ENCODE peak calls at places on chromosomes 2 and 18, in eight cellular contexts. M is neuronal stem cell, B is neural progenitor cell, Z is left lung, P is osteoblast, J is right lobe of liver, H is stomach, W is fibroblast of lung. E is an unnamed sample.

GRCh38 chr2:231810905-231811304 is 24.7 kb downstream of the COPS7B start:
- DNase-seq in M (no peak), B (no peak), Z (no peak), P (peak; percentile 87), J (no peak), H (no peak), W (peak; percentile 74), E (no peak)

GRCh38 chr18:46728219-46728930 is 28.5 kb downstream of the ST8SIA5 start:
- DNase-seq in M (no peak), B (no peak), Z (no peak), P (no peak), J (no peak), H (no peak), W (no peak), E (no peak)

GRCh38 chr2:74367789-74368188 is 12.3 kb downstream of the DCTN1 start:
- DNase-seq in M (no peak), B (no peak), Z (no peak), P (peak; percentile 59), J (no peak), H (no peak), W (no peak), E (no peak)

GRCh38 chr2:84527137-84528129 is 11.1 kb downstream of the DNAH6 start:
- DNase-seq in M (no peak), B (no peak), Z (no peak), P (no peak), J (no peak), H (no peak), W (peak; percentile 28), E (no peak)

GRCh38 chr2:68726608-68727367 is 7.8 kb upstream of the ARHGAP25 start:
- DNase-seq in M (no peak), B (no peak), Z (no peak), P (no peak), J (no peak), H (peak; percentile 41), W (peak; percentile 80), E (no peak)

GRCh38 chr2:24658531-24659202 is 134.5 kb downstream of the PTRHD1 start:
- DNase-seq in M (no peak), B (no peak), Z (no peak), P (no peak), J (no peak), H (no peak), W (no peak), E (no peak)

GRCh38 chr18:55073116-55073515 is 113.9 kb upstream of the CCDC68 start:
- DNase-seq in M (no peak), B (no peak), Z (no peak), P (no peak), J (no peak), H (no peak), W (no peak), E (no peak)

GRCh38 chr2:236240228-236240990 is 23.8 kb downstream of the ASB18 start:
- DNase-seq in M (no peak), B (peak; percentile 21), Z (no peak), P (peak; percentile 87), J (no peak), H (no peak), W (peak; percentile 66), E (no peak)

GRCh38 chr2:182548031-182548950 is 121.5 kb upstream of the PDE1A start:
- DNase-seq in M (no peak), B (no peak), Z (no peak), P (no peak), J (no peak), H (no peak), W (peak; percentile 41), E (no peak)

GRCh38 chr18:9746958-9747357 is 38.9 kb downstream of the RAB31 start:
- DNase-seq in M (no peak), B (no peak), Z (no peak), P (no peak), J (no peak), H (no peak), W (peak; percentile 74), E (no peak)

GRCh38 chr2:8515864-8516533 is 165.9 kb upstream of the ID2 start:
- DNase-seq in M (no peak), B (no peak), Z (no peak), P (peak; percentile 66), J (no peak), H (no peak), W (no peak), E (no peak)

GRCh38 chr2:98334439-98335078 is 11.7 kb upstream of the CNGA3 start:
- DNase-seq in M (no peak), B (peak; percentile 15), Z (no peak), P (peak; percentile 84), J (no peak), H (no peak), W (peak; percentile 94), E (no peak)

GRCh38 chr2:241965931-241966412 is 96.4 kb downstream of the RTP5 start:
- DNase-seq in M (peak; percentile 23), B (peak; percentile 56), Z (peak; percentile 67), P (peak; percentile 96), J (peak; percentile 33), H (peak; percentile 36), W (peak; percentile 98), E (no peak)

GRCh38 chr2:217430916-217431576 is 571.2 kb upstream of the TNP1 start:
- DNase-seq in M (no peak), B (no peak), Z (no peak), P (no peak), J (no peak), H (no peak), W (no peak), E (no peak)

GRCh38 chr2:149732001-149732685 is 144.6 kb upstream of the MMADHC start:
- DNase-seq in M (no peak), B (no peak), Z (no peak), P (peak; percentile 62), J (no peak), H (no peak), W (peak; percentile 70), E (no peak)

GRCh38 chr18:64132871-64133270 is 16.0 kb downstream of the LINC00305 start:
- DNase-seq in M (no peak), B (no peak), Z (no peak), P (no peak), J (no peak), H (no peak), W (no peak), E (no peak)

DNA sequence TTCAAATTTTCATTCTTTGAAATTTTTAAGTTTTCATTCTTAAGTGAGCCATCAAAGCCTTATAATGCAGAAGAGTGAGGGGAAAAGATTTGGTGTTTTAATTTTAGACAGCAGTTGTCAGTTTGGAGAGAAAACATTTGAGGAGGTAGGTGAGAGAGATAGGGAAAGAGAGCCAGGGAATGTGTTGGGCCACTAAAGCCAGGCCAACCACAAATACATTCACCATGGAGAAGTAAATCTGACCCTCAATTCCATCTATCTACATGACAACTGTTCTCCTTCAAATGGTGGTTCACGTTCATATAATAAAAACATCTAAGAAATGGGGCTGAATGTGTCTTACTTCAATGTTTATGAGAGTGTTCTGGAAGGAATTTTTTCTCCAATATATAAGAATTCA is 553.0 kb upstream of the SYT4 start:
- DNase-seq in M (no peak), B (no peak), Z (no peak), P (no peak), J (no peak), H (no peak), W (no peak), E (no peak)
- H3K9me3 ChIP-seq in M (no peaks in the 10 kb centered on the region), B (no peaks in the 10 kb centered on the region), Z (no peaks in the 10 kb centered on the region), P (no peaks in the 10 kb centered on the region), J (no peaks in the 10 kb centered on the region), H (no peaks in the 10 kb centered on the region), W (no peaks in the 10 kb centered on the region), E (no peaks in the 10 kb centered on the region)

DNA sequence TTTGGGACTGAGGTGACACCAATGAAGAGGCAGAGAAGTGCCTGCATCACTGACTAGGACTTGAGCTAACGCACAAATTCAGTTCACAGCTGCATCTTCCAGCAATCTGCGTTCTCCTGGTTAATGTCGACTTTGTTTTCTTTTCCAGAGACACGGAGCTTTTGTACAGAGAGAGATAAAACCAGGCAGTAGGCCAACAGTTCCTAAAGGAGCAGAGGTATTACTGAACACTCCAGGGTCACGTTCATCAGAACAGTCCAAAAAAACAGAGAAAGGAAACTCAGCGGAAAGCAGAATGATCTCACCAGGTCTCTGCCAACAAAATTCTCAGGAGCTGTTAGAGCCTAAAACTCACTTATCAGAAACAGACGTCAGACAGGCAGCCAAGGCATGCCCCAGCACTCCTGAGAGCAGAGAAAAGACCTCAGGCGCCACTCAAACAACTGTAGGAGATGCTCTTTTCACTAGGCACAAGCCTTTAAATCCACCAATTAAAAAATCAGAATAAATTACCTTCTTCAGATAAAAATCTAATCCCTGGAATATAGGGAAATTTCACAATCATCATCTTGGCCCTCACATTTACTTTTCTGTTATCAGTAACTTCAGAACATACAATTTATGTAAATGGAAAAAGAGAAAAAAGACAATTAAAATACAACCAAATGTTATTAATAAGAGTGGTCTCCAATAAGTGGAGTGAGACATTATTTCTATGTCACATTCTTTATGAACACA is 95.9 kb upstream of the SPTBN1 start:
- DNase-seq in M (no peak), B (no peak), Z (no peak), P (peak; percentile 50), J (no peak), H (no peak), W (peak; percentile 79), E (no peak)
- H3K4me3 ChIP-seq in M (no peak overlapping the region), B (no peak overlapping the region), Z (no peak overlapping the region), P (peak overlapping the region; percentile 47), J (no peak overlapping the region), H (no peak overlapping the region), W (no peak overlapping the region), E (no peak overlapping the region)

GRCh38 chr2:46332686-46333281 is 35.6 kb downstream of the EPAS1 start:
- DNase-seq in M (no peak), B (no peak), Z (no peak), P (no peak), J (peak; percentile 80), H (no peak), W (no peak), E (no peak)

GRCh38 chr2:46335404-46335965 is 38.3 kb downstream of the EPAS1 start:
- DNase-seq in M (peak; percentile 20), B (peak; percentile 57), Z (peak; percentile 63), P (peak; percentile 89), J (no peak), H (no peak), W (peak; percentile 72), E (peak; percentile 84)

GRCh38 chr2:46335966-46336436 is 38.8 kb downstream of the EPAS1 start:
- DNase-seq in M (no peak), B (no peak), Z (no peak), P (no peak), J (no peak), H (peak; percentile 52), W (no peak), E (no peak)

GRCh38 chr2:46334389-46335345 is 37.5 kb downstream of the EPAS1 start:
- DNase-seq in M (no peak), B (no peak), Z (no peak), P (peak; percentile 84), J (no peak), H (no peak), W (peak; percentile 96), E (no peak)

DNA sequence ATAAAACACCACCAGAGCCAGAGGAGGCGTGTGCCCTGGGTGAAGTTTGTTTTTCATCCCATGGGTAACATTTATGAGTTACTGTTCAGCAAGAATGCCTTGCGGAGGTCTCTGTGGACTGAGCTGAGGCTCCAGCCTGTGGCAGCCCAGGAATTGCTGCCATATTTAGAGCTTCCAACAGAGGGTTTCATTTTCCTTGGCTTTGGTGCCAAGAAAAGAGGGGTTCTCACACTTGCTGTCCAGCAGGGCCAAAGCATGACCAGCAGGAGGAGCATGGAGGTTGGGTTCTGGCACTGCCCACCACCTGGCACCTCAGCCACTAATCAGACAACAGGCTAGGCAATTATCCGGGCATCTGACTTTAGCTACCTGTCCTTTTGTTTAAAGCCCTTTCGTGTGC is 36.7 kb downstream of the EPAS1 start:
- DNase-seq in M (no peak), B (no peak), Z (no peak), P (no peak), J (no peak), H (no peak), W (no peak), E (peak; percentile 76)
- H3K4me1 ChIP-seq in M (peaks cover 15% of the 10 kb centered on the region), B (peaks cover 15% of the 10 kb centered on the region), Z (peaks cover 81% of the 10 kb centered on the region), P (peaks cover 87% of the 10 kb centered on the region), J (peaks cover 82% of the 10 kb centered on the region), H (peaks cover 50% of the 10 kb centered on the region), W (peaks cover 77% of the 10 kb centered on the region), E (peaks cover 28% of the 10 kb centered on the region)

GRCh38 chr2:239962890-239963591 is 62.1 kb downstream of the NDUFA10 start:
- DNase-seq in M (no peak), B (no peak), Z (no peak), P (peak; percentile 59), J (no peak), H (no peak), W (no peak), E (peak; percentile 29)
- H3K9me3 ChIP-seq in M (no peaks in the 10 kb centered on the region), B (no peaks in the 10 kb centered on the region), Z (no peaks in the 10 kb centered on the region), P (no peaks in the 10 kb centered on the region), J (no peaks in the 10 kb centered on the region), H (no peaks in the 10 kb centered on the region), W (no peaks in the 10 kb centered on the region), E (no peaks in the 10 kb centered on the region)